ENCODE peak calls at places on chromosome 11, in four cellular contexts. One of them, this sample, is unnamed.

GRCh38 chr11:108069947-108070346 is 51.4 kb upstream of the ACAT1 start:
- DNase-seq in HepG2: no peak
- DNase-seq in H1: no peak
- DNase-seq in K562: no peak
- DNase-seq in this sample: peak; percentile 4

GRCh38 chr11:75654314-75654713 is 14.5 kb downstream of the MAP6 start:
- DNase-seq in HepG2: no peak
- DNase-seq in H1: no peak
- DNase-seq in K562: no peak
- DNase-seq in this sample: peak; percentile 63

GRCh38 chr11:46553746-46554204 is 40.0 kb downstream of the AMBRA1 start:
- DNase-seq in HepG2: peak; percentile 42
- DNase-seq in H1: no peak
- DNase-seq in K562: peak; percentile 24
- DNase-seq in this sample: no peak

GRCh38 chr11:92829671-92830070 is 139.8 kb upstream of the MTNR1B start:
- DNase-seq in HepG2: no peak
- DNase-seq in H1: no peak
- DNase-seq in K562: no peak
- DNase-seq in this sample: no peak

GRCh38 chr11:94776351-94777321 is 8.5 kb downstream of the AMOTL1 start:
- DNase-seq in HepG2: no peak
- DNase-seq in H1: no peak
- DNase-seq in K562: no peak
- DNase-seq in this sample: no peak

GRCh38 chr11:130528862-130529261 is 80.4 kb downstream of the ADAMTS15 start:
- DNase-seq in HepG2: no peak
- DNase-seq in H1: no peak
- DNase-seq in K562: no peak
- DNase-seq in this sample: no peak

GRCh38 chr11:88100161-88100560 is 75.1 kb downstream of the RAB38 start:
- DNase-seq in HepG2: no peak
- DNase-seq in H1: no peak
- DNase-seq in K562: no peak
- DNase-seq in this sample: no peak

GRCh38 chr11:119942583-119943338 is 195.2 kb downstream of the TRIM29 start:
- DNase-seq in HepG2: no peak
- DNase-seq in H1: no peak
- DNase-seq in K562: no peak
- DNase-seq in this sample: no peak

GRCh38 chr11:18748766-18749375 is 22.9 kb upstream of the IGSF22 start:
- DNase-seq in HepG2: no peak
- DNase-seq in H1: no peak
- DNase-seq in K562: no peak
- DNase-seq in this sample: no peak

GRCh38 chr11:44795803-44796535 is 69.2 kb downstream of the TSPAN18 start:
- DNase-seq in HepG2: no peak
- DNase-seq in H1: no peak
- DNase-seq in K562: no peak
- DNase-seq in this sample: no peak

GRCh38 chr11:78667462-78667861 is 92.8 kb upstream of the NARS2 start:
- DNase-seq in HepG2: no peak
- DNase-seq in H1: no peak
- DNase-seq in K562: no peak
- DNase-seq in this sample: no peak

GRCh38 chr11:74646215-74646614 is 53.8 kb downstream of the POLD3 start:
- DNase-seq in HepG2: no peak
- DNase-seq in H1: no peak
- DNase-seq in K562: no peak
- DNase-seq in this sample: no peak

GRCh38 chr11:44763111-44763820 is 36.5 kb downstream of the TSPAN18 start:
- DNase-seq in HepG2: no peak
- DNase-seq in H1: peak; percentile 41
- DNase-seq in K562: no peak
- DNase-seq in this sample: no peak

GRCh38 chr11:96292291-96293010 is 50.5 kb downstream of the MAML2 start:
- DNase-seq in HepG2: no peak
- DNase-seq in H1: no peak
- DNase-seq in K562: no peak
- DNase-seq in this sample: no peak

GRCh38 chr11:85756401-85757200 is 54.3 kb downstream of the SYTL2 start:
- DNase-seq in HepG2: no peak
- DNase-seq in H1: no peak
- DNase-seq in K562: no peak
- DNase-seq in this sample: no peak

GRCh38 chr11:69018924-69019323 is 5.9 kb upstream of the MRGPRF start:
- DNase-seq in HepG2: no peak
- DNase-seq in H1: no peak
- DNase-seq in K562: no peak
- DNase-seq in this sample: no peak

GRCh38 chr11:68832476-68833176 is 9.1 kb downstream of the CPT1A start:
- DNase-seq in HepG2: no peak
- DNase-seq in H1: no peak
- DNase-seq in K562: no peak
- DNase-seq in this sample: no peak

GRCh38 chr11:69123593-69124545 is 31.9 kb upstream of the SMIM38 start:
- DNase-seq in HepG2: no peak
- DNase-seq in H1: peak; percentile 63
- DNase-seq in K562: no peak
- DNase-seq in this sample: no peak

GRCh38 chr11:69353696-69354544 is 60.0 kb downstream of the MYEOV start:
- DNase-seq in HepG2: no peak
- DNase-seq in H1: peak; percentile 45
- DNase-seq in K562: no peak
- DNase-seq in this sample: no peak

GRCh38 chr11:18088974-18089373 is 16.9 kb downstream of the SAAL1 start:
- DNase-seq in HepG2: no peak
- DNase-seq in H1: no peak
- DNase-seq in K562: no peak
- DNase-seq in this sample: no peak

GRCh38 chr11:92642146-92642919 is 327.1 kb upstream of the MTNR1B start:
- DNase-seq in HepG2: no peak
- DNase-seq in H1: no peak
- DNase-seq in K562: no peak
- DNase-seq in this sample: no peak

GRCh38 chr11:64299847-64300648 is at the start of gene CATSPERZ:
- DNase-seq in HepG2: no peak
- DNase-seq in H1: peak; percentile 83
- DNase-seq in K562: no peak
- DNase-seq in this sample: no peak
- TF ChIP-seq USF2 in HepG2: no peak
- TF ChIP-seq USF2 in H1: no peak
- TF ChIP-seq USF2 in K562: no peak
- TF ChIP-seq USF2 in this sample: no peak

DNA sequence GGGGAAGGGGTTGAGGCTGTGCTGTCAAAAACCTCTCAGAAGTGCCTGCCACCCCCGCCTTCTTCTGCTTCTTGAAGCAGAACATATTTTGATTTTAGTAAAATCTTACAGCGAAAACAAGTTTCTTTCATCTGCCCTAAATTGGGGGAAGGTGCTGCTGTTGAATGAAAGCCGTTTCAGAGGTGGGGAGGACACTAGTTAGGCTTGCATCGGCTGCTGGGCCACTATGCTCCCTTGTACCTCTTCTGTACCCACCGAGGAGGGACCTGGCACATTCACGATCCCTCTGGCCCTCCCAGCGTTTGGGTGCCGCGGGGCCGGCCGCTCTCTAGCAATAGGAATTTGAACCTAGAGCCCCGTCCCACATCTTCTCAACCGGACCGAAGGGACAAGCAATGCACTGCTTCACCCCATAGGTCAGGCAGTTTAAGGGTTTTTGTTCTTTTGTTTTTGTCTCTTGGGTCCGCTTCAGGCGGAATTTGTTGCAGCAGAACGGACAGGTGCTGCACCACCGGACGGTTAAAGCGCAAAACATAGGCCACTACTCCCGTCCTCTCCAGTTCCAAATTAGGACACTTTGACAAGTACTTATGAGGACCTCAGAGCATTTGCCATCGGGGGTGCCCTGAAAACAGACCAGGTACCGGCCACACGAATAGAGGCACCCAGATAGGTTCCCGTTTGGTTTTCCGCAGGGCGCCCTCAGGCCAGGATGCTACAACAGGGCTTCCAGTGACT is 5.6 kb downstream of the SLC6A5 start:
- DNase-seq in HepG2: no peak
- DNase-seq in H1: no peak
- DNase-seq in K562: no peak
- DNase-seq in this sample: no peak
- TF ChIP-seq EZH2 in HepG2: no peak
- TF ChIP-seq EZH2 in H1: no peak
- TF ChIP-seq EZH2 in K562: no peak
- TF ChIP-seq EZH2 in this sample: no peak

GRCh38 chr11:47946682-47947575 is 33.4 kb upstream of the PTPRJ start:
- DNase-seq in HepG2: no peak
- DNase-seq in H1: no peak
- DNase-seq in K562: peak; percentile 88
- DNase-seq in this sample: no peak

GRCh38 chr11:47944555-47945128 is 35.7 kb upstream of the PTPRJ start:
- DNase-seq in HepG2: no peak
- DNase-seq in H1: no peak
- DNase-seq in K562: no peak
- DNase-seq in this sample: no peak

GRCh38 chr11:47941907-47942558 is 38.3 kb upstream of the PTPRJ start:
- DNase-seq in HepG2: peak; percentile 68
- DNase-seq in H1: no peak
- DNase-seq in K562: no peak
- DNase-seq in this sample: no peak

GRCh38 chr11:47948137-47948536 is 32.2 kb upstream of the PTPRJ start:
- DNase-seq in HepG2: no peak
- DNase-seq in H1: no peak
- DNase-seq in K562: peak; percentile 78
- DNase-seq in this sample: no peak

DNA sequence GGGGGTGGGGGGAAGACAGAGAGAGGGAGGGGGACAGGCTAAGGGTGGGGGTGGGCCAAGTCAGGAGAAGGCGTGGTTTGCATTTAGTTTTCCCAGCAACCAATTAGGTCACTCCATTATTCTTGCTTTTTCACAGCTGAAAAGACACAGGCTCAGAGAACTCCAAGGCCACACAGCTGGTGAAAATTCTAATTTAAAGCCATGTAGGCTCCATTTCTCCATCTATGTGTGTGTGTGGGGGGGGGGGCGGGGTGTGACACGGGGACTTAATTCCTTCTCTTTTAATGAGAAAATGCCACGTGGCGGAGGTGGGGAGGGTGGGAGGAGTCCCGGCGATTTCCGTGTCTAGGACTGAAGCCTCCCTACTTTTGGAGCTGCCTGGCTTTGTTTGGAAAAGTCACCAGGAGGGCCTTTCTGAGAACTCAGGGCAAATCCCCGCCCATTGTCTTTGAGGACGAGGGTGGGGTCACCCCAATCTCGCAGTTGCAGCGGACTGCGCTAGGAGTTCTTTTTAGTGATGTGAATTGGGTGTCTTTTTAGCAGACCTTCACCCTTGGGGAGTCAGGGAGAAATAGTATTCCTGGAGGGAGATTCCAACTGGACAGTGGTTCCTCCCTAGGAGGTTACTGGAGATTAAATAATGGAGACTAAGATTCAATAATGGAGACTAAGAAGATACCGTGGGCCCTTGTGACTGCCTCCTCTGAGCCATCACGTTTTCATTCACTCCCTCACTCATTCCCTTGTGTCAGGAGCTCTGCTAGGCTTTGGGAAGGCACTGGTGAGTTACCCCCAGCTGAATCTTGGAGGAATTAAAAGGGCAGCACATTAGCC is 36.4 kb upstream of the PTPRJ start:
- DNase-seq in HepG2: no peak
- DNase-seq in H1: peak; percentile 65
- DNase-seq in K562: peak; percentile 88
- DNase-seq in this sample: no peak
- H3K27ac ChIP-seq in HepG2: no peak overlapping the region
- H3K27ac ChIP-seq in H1: no peak overlapping the region
- H3K27ac ChIP-seq in K562: peak overlapping the region; percentile 90
- H3K27ac ChIP-seq in this sample: no peak overlapping the region

GRCh38 chr11:5700422-5701064 is 11.0 kb downstream of the TRIM22 start:
- DNase-seq in HepG2: no peak
- DNase-seq in H1: no peak
- DNase-seq in K562: no peak
- DNase-seq in this sample: no peak
- TF ChIP-seq USF2 in HepG2: no peak
- TF ChIP-seq USF2 in H1: no peak
- TF ChIP-seq USF2 in K562: no peak
- TF ChIP-seq USF2 in this sample: no peak

DNA sequence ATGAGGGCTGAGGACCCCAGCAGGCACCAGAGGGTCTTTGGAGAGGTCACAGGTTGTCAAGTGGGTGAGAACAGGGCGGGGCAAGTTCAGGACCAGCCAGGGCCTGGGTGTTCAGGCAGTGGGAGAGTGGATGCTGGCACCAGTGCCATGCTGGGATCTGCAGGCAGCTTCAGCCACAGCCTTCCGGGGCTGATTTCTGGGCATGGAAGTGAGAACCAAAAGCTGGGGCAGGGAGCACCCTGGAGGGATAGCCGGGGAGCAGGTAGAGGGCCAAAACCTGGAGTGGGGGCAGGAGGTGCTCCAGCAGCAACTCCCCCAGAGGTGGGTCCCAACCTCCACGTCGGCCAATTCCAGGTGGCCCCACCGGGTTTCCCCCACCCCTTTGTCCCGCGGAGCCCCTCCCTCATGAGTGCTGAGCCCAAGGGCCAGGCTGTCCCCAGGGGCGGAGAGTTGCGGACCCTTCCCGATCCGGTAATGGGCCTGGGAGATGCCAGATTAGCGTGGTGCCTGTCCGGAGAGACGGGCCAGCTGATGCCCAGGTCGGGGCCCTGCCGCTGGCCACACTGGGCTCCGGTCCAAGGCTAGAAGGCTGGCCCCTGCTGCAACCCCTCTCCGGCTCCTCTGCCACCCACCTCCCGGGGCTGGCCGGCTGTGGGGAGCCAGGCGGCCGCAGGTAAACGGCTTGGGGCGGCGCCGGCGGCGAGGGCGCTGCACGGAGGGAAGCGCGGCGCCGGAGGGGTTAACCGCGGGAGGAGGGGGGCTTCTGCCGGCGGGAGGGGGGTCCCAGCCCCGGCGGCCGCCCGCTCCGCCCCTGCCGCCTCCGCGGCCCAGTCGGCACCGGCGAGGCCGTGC is at the start of gene KCNK4:
- DNase-seq in HepG2: no peak
- DNase-seq in H1: peak; percentile 73
- DNase-seq in K562: no peak
- DNase-seq in this sample: no peak
- TF ChIP-seq EZH2 in HepG2: no peak
- TF ChIP-seq EZH2 in H1: peak; percentile 63
- TF ChIP-seq EZH2 in K562: no peak
- TF ChIP-seq EZH2 in this sample: no peak

GRCh38 chr11:11208994-11209393 is 144.1 kb downstream of the CSNK2A3 start:
- DNase-seq in HepG2: no peak
- DNase-seq in H1: no peak
- DNase-seq in K562: no peak
- DNase-seq in this sample: no peak

GRCh38 chr11:11211186-11211585 is 141.9 kb downstream of the CSNK2A3 start:
- DNase-seq in HepG2: no peak
- DNase-seq in H1: no peak
- DNase-seq in K562: no peak
- DNase-seq in this sample: no peak

GRCh38 chr11:11211888-11212287 is 141.2 kb downstream of the CSNK2A3 start:
- DNase-seq in HepG2: no peak
- DNase-seq in H1: no peak
- DNase-seq in K562: no peak
- DNase-seq in this sample: no peak

GRCh38 chr11:11207428-11207827 is 145.6 kb downstream of the CSNK2A3 start:
- DNase-seq in HepG2: no peak
- DNase-seq in H1: no peak
- DNase-seq in K562: no peak
- DNase-seq in this sample: no peak

GRCh38 chr11:11209967-11210366 is 143.1 kb downstream of the CSNK2A3 start:
- DNase-seq in HepG2: no peak
- DNase-seq in H1: no peak
- DNase-seq in K562: no peak
- DNase-seq in this sample: no peak
- H3K27ac ChIP-seq in HepG2: no peak overlapping the region
- H3K27ac ChIP-seq in H1: no peak overlapping the region
- H3K27ac ChIP-seq in K562: no peak overlapping the region
- H3K27ac ChIP-seq in this sample: no peak overlapping the region